ENCODE peak calls at places on chromosome 20, in four cellular contexts. N is NCI-H510A treated with DMSO at 0.1 percent for 48 hours, Q is left ventricle myocardium inferior, E is choroid plexus epithelial cell. H is an unnamed sample.

GRCh38 chr20:35618372-35619131 is 2.9 kb downstream of the SPAG4 start:
- DNase-seq in N (peak; percentile 14), Q (no peak), E (peak; percentile 58), H (peak; percentile 62)

GRCh38 chr20:19647992-19648391 is 110.1 kb upstream of the RIN2 start:
- DNase-seq in N (no peak), Q (no peak), E (no peak), H (no peak)

GRCh38 chr20:51275816-51276215 is 252.9 kb upstream of the KCNG1 start:
- DNase-seq in N (no peak), Q (no peak), E (peak; percentile 31), H (no peak)

GRCh38 chr20:44900231-44900854 is 9.5 kb upstream of the PABPC1L start:
- DNase-seq in N (no peak), Q (no peak), E (no peak), H (no peak)

GRCh38 chr20:8246153-8246552 is 114.1 kb downstream of the PLCB1 start:
- DNase-seq in N (no peak), Q (no peak), E (peak; percentile 63), H (no peak)

GRCh38 chr20:20549267-20549612 is 163.2 kb downstream of the RALGAPA2 start:
- DNase-seq in N (peak; percentile 61), Q (no peak), E (no peak), H (peak; percentile 9)

GRCh38 chr20:18740726-18741125 is 72.9 kb upstream of the SCP2D1 start:
- DNase-seq in N (no peak), Q (no peak), E (no peak), H (no peak)

GRCh38 chr20:43949741-43950618 is 35.3 kb downstream of the TOX2 start:
- DNase-seq in N (no peak), Q (peak; percentile 46), E (peak; percentile 68), H (no peak)

GRCh38 chr20:47686545-47686944 is 98.7 kb downstream of the SULF2 start:
- DNase-seq in N (no peak), Q (no peak), E (peak; percentile 90), H (no peak)

GRCh38 chr20:2659547-2659946 is 4.5 kb downstream of the IDH3B start:
- DNase-seq in N (no peak), Q (no peak), E (no peak), H (no peak)